ENCODE peak calls at places on chromosomes 3 and 15, in seven cellular contexts. One of them, this sample, is unnamed.

GRCh38 chr3:146540236-146540635 is 4.2 kb downstream of the PLSCR1 start:
- DNase-seq in iPS DF 19.7: no peak
- DNase-seq in HT-29: no peak
- DNase-seq in glutamatergic neuron: no peak
- DNase-seq in substantia nigra: no peak
- DNase-seq in PC-3: no peak
- DNase-seq in T follicular helper cell: no peak
- DNase-seq in this sample: no peak

GRCh38 chr3:18237251-18238005 is 187.7 kb downstream of the SATB1 start:
- DNase-seq in HT-29: no peak
- DNase-seq in PC-3: peak
- DNase-seq in substantia nigra: no peak
- DNase-seq in T follicular helper cell: no peak
- DNase-seq in glutamatergic neuron: no peak
- DNase-seq in iPS DF 19.7: no peak
- DNase-seq in this sample: no peak

GRCh38 chr15:99857836-99858235 is 124.6 kb upstream of the LYSMD4 start:
- DNase-seq in HT-29: no peak
- DNase-seq in PC-3: no peak
- DNase-seq in substantia nigra: no peak
- DNase-seq in glutamatergic neuron: no peak
- DNase-seq in T follicular helper cell: no peak
- DNase-seq in iPS DF 19.7: no peak
- DNase-seq in this sample: no peak

GRCh38 chr3:156642750-156643728 is 31.4 kb upstream of the TIPARP start:
- DNase-seq in substantia nigra: peak
- DNase-seq in HT-29: no peak
- DNase-seq in iPS DF 19.7: no peak
- DNase-seq in PC-3: no peak
- DNase-seq in glutamatergic neuron: no peak
- DNase-seq in T follicular helper cell: no peak
- DNase-seq in this sample: no peak

GRCh38 chr3:37945803-37946530 is 44.6 kb upstream of the VILL start:
- DNase-seq in substantia nigra: no peak
- DNase-seq in iPS DF 19.7: no peak
- DNase-seq in PC-3: peak
- DNase-seq in glutamatergic neuron: no peak
- DNase-seq in T follicular helper cell: no peak
- DNase-seq in HT-29: peak
- DNase-seq in this sample: no peak

GRCh38 chr3:47664519-47664918 is 85.9 kb upstream of the CSPG5 start:
- DNase-seq in iPS DF 19.7: peak
- DNase-seq in glutamatergic neuron: no peak
- DNase-seq in HT-29: peak
- DNase-seq in substantia nigra: no peak
- DNase-seq in T follicular helper cell: no peak
- DNase-seq in PC-3: peak
- DNase-seq in this sample: peak

GRCh38 chr3:99344216-99344615 is 294.2 kb upstream of the COL8A1 start:
- DNase-seq in substantia nigra: no peak
- DNase-seq in HT-29: no peak
- DNase-seq in T follicular helper cell: no peak
- DNase-seq in glutamatergic neuron: no peak
- DNase-seq in iPS DF 19.7: no peak
- DNase-seq in PC-3: no peak
- DNase-seq in this sample: no peak

GRCh38 chr3:55658297-55659022 is 171.4 kb upstream of the WNT5A start:
- DNase-seq in PC-3: no peak
- DNase-seq in T follicular helper cell: no peak
- DNase-seq in HT-29: no peak
- DNase-seq in substantia nigra: no peak
- DNase-seq in glutamatergic neuron: no peak
- DNase-seq in iPS DF 19.7: no peak
- DNase-seq in this sample: no peak

GRCh38 chr15:84750583-84751092 is 2.2 kb downstream of the ZNF592 start:
- DNase-seq in glutamatergic neuron: no peak
- DNase-seq in iPS DF 19.7: no peak
- DNase-seq in substantia nigra: peak
- DNase-seq in PC-3: no peak
- DNase-seq in HT-29: peak
- DNase-seq in T follicular helper cell: no peak
- DNase-seq in this sample: no peak

GRCh38 chr15:73691398-73691797 is 7.2 kb downstream of the CD276 start:
- DNase-seq in glutamatergic neuron: peak
- DNase-seq in HT-29: peak
- DNase-seq in iPS DF 19.7: no peak
- DNase-seq in PC-3: peak
- DNase-seq in substantia nigra: no peak
- DNase-seq in T follicular helper cell: no peak
- DNase-seq in this sample: no peak

GRCh38 chr3:59385547-59385946 is 335.7 kb upstream of the CFAP20DC start:
- DNase-seq in glutamatergic neuron: no peak
- DNase-seq in PC-3: no peak
- DNase-seq in substantia nigra: no peak
- DNase-seq in iPS DF 19.7: no peak
- DNase-seq in HT-29: no peak
- DNase-seq in T follicular helper cell: no peak
- DNase-seq in this sample: no peak

GRCh38 chr3:151316267-151316991 is at the start of gene GPR87:
- DNase-seq in iPS DF 19.7: peak
- DNase-seq in substantia nigra: no peak
- DNase-seq in PC-3: peak
- DNase-seq in glutamatergic neuron: no peak
- DNase-seq in HT-29: peak
- DNase-seq in T follicular helper cell: no peak
- DNase-seq in this sample: no peak

GRCh38 chr15:100707229-100707628 is 104.8 kb downstream of the ASB7 start:
- DNase-seq in T follicular helper cell: no peak
- DNase-seq in PC-3: no peak
- DNase-seq in iPS DF 19.7: no peak
- DNase-seq in substantia nigra: no peak
- DNase-seq in HT-29: peak
- DNase-seq in glutamatergic neuron: no peak
- DNase-seq in this sample: no peak

GRCh38 chr3:11724615-11725339 is 81.1 kb upstream of the VGLL4 start:
- DNase-seq in HT-29: no peak
- DNase-seq in glutamatergic neuron: no peak
- DNase-seq in substantia nigra: no peak
- DNase-seq in iPS DF 19.7: no peak
- DNase-seq in T follicular helper cell: no peak
- DNase-seq in PC-3: no peak
- DNase-seq in this sample: peak

GRCh38 chr15:66765478-66766281 is 63.6 kb downstream of the SMAD6 start:
- DNase-seq in T follicular helper cell: no peak
- DNase-seq in substantia nigra: no peak
- DNase-seq in PC-3: peak
- DNase-seq in HT-29: peak
- DNase-seq in glutamatergic neuron: no peak
- DNase-seq in iPS DF 19.7: no peak
- DNase-seq in this sample: no peak

GRCh38 chr3:126678691-126679317 is 23.9 kb upstream of the TXNRD3 start:
- DNase-seq in T follicular helper cell: no peak
- DNase-seq in HT-29: no peak
- DNase-seq in iPS DF 19.7: no peak
- DNase-seq in PC-3: no peak
- DNase-seq in substantia nigra: no peak
- DNase-seq in glutamatergic neuron: no peak
- DNase-seq in this sample: peak

GRCh38 chr3:151866711-151867410 is 6.6 kb upstream of the SUCNR1 start:
- DNase-seq in iPS DF 19.7: no peak
- DNase-seq in PC-3: no peak
- DNase-seq in HT-29: no peak
- DNase-seq in substantia nigra: no peak
- DNase-seq in glutamatergic neuron: no peak
- DNase-seq in T follicular helper cell: no peak
- DNase-seq in this sample: no peak

GRCh38 chr3:17577795-17578520 is 164.5 kb downstream of the TBC1D5 start:
- DNase-seq in PC-3: no peak
- DNase-seq in iPS DF 19.7: no peak
- DNase-seq in glutamatergic neuron: no peak
- DNase-seq in T follicular helper cell: no peak
- DNase-seq in substantia nigra: no peak
- DNase-seq in HT-29: no peak
- DNase-seq in this sample: no peak

This sample was measured in GM12892.